ENCODE peak calls at places on chromosomes 12 and 14, in four cellular contexts. H is NCI-H82, U is foreskin fibroblast, F is aorta. G is an unnamed sample.

GRCh38 chr14:85387181-85387580 is 142.8 kb upstream of the FLRT2 start:
- DNase-seq in H (no peak), U (peak; percentile 39), F (no peak), G (no peak)

GRCh38 chr14:62125793-62126192 is 363.6 kb downstream of the SNAPC1 start:
- DNase-seq in H (no peak), U (no peak), F (no peak), G (no peak)

GRCh38 chr14:76352639-76353281 is 23.2 kb upstream of the ESRRB start:
- DNase-seq in H (peak; percentile 81), U (peak; percentile 68), F (peak; percentile 88), G (peak; percentile 52)

GRCh38 chr12:18750087-18750486 is 12.2 kb downstream of the CAPZA3 start:
- DNase-seq in H (no peak), U (peak; percentile 53), F (no peak), G (no peak)

GRCh38 chr14:93245764-93246420 is 38.8 kb downstream of the UBR7 start:
- DNase-seq in H (no peak), U (no peak), F (no peak), G (no peak)

GRCh38 chr12:91133871-91134270 is 22.6 kb upstream of the LUM start:
- DNase-seq in H (no peak), U (peak; percentile 75), F (no peak), G (no peak)

GRCh38 chr14:62099091-62099490 is 336.9 kb downstream of the SNAPC1 start:
- DNase-seq in H (no peak), U (no peak), F (no peak), G (no peak)

GRCh38 chr12:57465747-57466505 is 6.3 kb downstream of the GLI1 start:
- DNase-seq in H (no peak), U (no peak), F (no peak), G (no peak)

GRCh38 chr12:58007875-58008274 is 66.5 kb downstream of the ATP23 start:
- DNase-seq in H (no peak), U (no peak), F (no peak), G (no peak)

GRCh38 chr12:48978291-48978740 is at the start of gene WNT1:
- DNase-seq in H (no peak), U (peak; percentile 30), F (peak; percentile 79), G (no peak)

GRCh38 chr12:27142102-27142721 is 59.8 kb upstream of the C12orf71 start:
- DNase-seq in H (peak; percentile 93), U (peak; percentile 90), F (no peak), G (peak; percentile 68)